ENCODE peak calls at places on chromosomes 4 and X, in four cellular contexts. M, P, F and V are unnamed samples.

GRCh38 chr4:85127653-85128052 is 161.2 kb upstream of the WDFY3 start:
- DNase-seq in P (peak), M (no peak), F (peak), V (peak)

GRCh38 chr4:162959056-162959455 is 207.6 kb downstream of the NAF1 start:
- DNase-seq in F (peak), M (no peak), P (no peak), V (peak)

GRCh38 chr4:158996669-158997074 is 106.2 kb upstream of the RAPGEF2 start:
- DNase-seq in F (peak), M (peak), P (no peak), V (peak)

GRCh38 chrX:145729635-145730034 is 88.0 kb upstream of the SLITRK2 start:
- DNase-seq in F (peak), M (no peak), P (no peak), V (no peak)

GRCh38 chr4:155878611-155879010 is 12.5 kb upstream of the ASIC5 start:
- DNase-seq in F (no peak), M (no peak), P (no peak), V (no peak)

GRCh38 chr4:124936427-124936826 is 223.9 kb upstream of the ANKRD50 start:
- DNase-seq in P (peak), F (no peak), M (no peak), V (peak)

GRCh38 chr4:106051496-106051895 is 156.2 kb downstream of the NPNT start:
- DNase-seq in M (no peak), F (no peak), P (no peak), V (no peak)

GRCh38 chr4:138097912-138098600 is 144.1 kb downstream of the SLC7A11 start:
- DNase-seq in M (no peak), P (no peak), F (no peak), V (no peak)

GRCh38 chr4:140151700-140152014 is 2.3 kb downstream of the MAML3 start:
- DNase-seq in M (no peak), F (peak), P (peak), V (peak)

DNA sequence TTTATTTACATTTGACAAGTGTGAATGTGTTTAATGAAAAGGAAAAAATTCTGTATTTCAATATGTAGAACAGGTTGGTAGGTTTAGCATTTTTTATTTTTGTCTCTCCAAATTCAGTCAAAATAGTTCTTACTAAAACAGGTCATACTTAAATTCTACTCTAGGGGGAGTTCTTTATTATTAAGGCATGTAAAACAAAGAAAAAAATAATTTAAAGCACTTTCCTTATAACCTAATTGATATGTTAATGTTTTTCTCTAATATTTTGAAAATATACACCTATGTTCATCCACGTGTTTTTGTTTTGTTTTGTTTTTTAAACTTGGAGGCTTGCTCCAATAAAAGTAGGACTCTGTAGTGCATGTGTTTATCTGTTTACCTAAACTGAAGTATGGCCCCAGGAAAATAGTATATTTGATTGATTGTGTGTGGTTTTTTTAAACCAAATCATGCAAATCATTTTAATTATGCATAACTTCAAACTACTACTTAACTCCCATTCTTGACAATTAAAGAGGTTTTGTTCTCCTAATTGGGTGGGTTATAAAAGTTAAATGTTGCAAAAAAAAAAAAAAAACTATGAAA is 562.7 kb downstream of the RPA4 start:
- DNase-seq in M (no peak), P (no peak), F (peak), V (peak)
- H3K27ac ChIP-seq in M (no peak), P (no peak), F (no peak), V (no peak)

GRCh38 chr4:82900016-82900334 is 560 bp upstream of the THAP9 start:
- DNase-seq in F (no peak), M (no peak), P (no peak), V (no peak)

GRCh38 chr4:82899339-82899738 is 1.2 kb upstream of the THAP9 start:
- DNase-seq in M (no peak), F (no peak), P (no peak), V (no peak)

GRCh38 chr4:82900335-82901128 is at the start of gene THAP9:
- DNase-seq in M (peak), P (peak), F (peak), V (peak)

GRCh38 chr4:82896755-82897154 is 3.8 kb upstream of the THAP9 start:
- DNase-seq in F (no peak), M (no peak), P (no peak), V (no peak)

DNA sequence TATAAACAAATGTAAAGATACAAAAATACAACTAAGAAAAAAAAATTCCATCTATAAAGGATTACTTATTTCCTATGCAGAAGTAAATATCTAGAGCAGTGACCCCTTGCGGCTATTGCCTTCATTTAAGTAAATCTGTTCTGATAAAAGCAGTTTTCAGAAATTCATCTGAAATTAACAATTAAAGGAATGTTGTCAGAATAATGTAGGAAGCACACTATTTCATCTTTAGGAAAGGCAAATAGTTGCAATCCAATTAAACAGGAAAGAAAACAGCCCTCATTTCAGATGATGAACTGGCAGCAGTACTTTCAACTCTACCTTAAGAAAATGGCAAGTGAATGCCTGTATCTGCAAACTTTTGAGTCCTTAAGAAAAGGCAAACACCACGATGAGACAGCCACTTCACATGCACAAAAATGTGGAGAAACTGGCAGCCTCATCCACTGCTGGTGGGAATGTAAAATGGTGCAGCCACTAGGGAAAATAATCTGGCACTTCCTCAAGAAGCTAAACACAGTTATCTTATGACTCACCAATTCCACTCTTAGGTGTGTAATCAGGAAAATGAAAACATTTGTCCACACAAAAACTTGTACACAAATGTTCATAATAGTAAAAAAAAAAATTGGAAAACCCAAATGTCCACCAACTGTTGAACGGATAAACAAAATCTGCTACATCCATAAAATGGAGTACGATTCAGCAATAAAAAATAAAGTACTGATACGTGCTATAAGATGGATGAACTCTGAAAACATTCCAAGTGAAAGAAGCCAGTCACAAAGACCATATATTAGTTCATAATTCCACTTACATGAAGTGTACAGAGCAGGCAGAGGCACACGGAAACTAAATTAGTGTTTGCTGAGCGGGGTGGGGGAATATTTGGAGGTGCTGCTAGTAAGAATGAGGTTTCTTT is 2.0 kb upstream of the THAP9 start:
- DNase-seq in M (peak), F (peak), P (peak), V (no peak)
- TF ChIP-seq CTCF in M (peak), F (peak), P (peak), V (peak)

GRCh38 chrX:142977128-142977914 is 48.4 kb upstream of the SPANXN4 start:
- DNase-seq in M (no peak), F (no peak), P (no peak), V (no peak)
- H3K4me3 ChIP-seq in M (no peak), F (no peak), P (no peak), V (no peak)

GRCh38 chr4:147769386-147769785 is 37.5 kb downstream of the ARHGAP10 start:
- DNase-seq in P (no peak), F (peak), M (no peak), V (no peak)
- H3K27ac ChIP-seq in P (no peak), F (no peak), M (no peak), V (no peak)

GRCh38 chr4:169650227-169650936 is 30.0 kb downstream of the CLCN3 start:
- DNase-seq in M (no peak), P (no peak), F (no peak), V (no peak)
- TF ChIP-seq CTCF in M (no peak), P (no peak), F (no peak), V (no peak)

GRCh38 chr4:165331823-165332222 is 4.4 kb downstream of the MSMO1 start:
- DNase-seq in F (no peak), P (no peak), M (no peak), V (no peak)

GRCh38 chr4:165335163-165335703 is 7.8 kb downstream of the MSMO1 start:
- DNase-seq in P (no peak), M (no peak), F (no peak), V (no peak)

GRCh38 chr4:165331316-165331715 is 3.8 kb downstream of the MSMO1 start:
- DNase-seq in F (no peak), P (no peak), M (no peak), V (peak)

GRCh38 chr4:165332502-165332901 is 5.0 kb downstream of the MSMO1 start:
- DNase-seq in F (no peak), P (no peak), M (no peak), V (no peak)

GRCh38 chr4:165336743-165337142 is 9.3 kb downstream of the MSMO1 start:
- DNase-seq in P (no peak), M (no peak), F (no peak), V (no peak)
- H3K4me3 ChIP-seq in P (no peak), M (no peak), F (no peak), V (no peak)

DNA sequence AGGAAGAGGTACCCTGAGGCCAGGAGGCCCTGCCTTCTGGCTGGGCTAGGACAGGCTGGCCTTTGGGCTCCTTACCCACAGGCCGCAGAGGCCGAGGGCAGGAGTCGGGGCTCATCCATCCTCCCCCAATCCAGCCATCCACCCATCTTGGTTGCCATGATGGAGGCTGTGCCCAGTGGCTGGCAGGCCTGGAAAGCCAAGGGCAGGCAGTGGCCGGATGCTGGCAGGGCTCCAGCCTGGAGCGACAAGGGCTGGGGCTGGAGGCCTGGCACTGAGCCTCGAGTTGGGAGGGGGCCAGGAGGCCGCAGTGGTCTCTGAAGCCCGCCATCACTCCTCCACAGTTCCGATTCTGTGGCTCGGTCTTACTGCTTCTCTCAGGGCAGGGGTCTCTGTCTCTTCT is 8.6 kb upstream of the BGN start:
- DNase-seq in P (no peak), F (no peak), M (no peak), V (no peak)
- H3K27ac ChIP-seq in P (no peak), F (no peak), M (no peak), V (no peak)